ENCODE peak calls at places on chromosomes 5 and 9, in four cellular contexts. C, N, Y and F are unnamed samples.

GRCh38 chr5:133687212-133688051 is 75.1 kb upstream of the FSTL4 start:
- DNase-seq in N (no peak), Y (no peak), C (no peak), F (no peak)

GRCh38 chr5:151587796-151588606 is 3.1 kb downstream of the FAT2 start:
- DNase-seq in N (no peak), Y (no peak), C (no peak), F (no peak)

GRCh38 chr9:136564379-136564988 is 18.6 kb upstream of the NOTCH1 start:
- DNase-seq in Y (peak; percentile 66), C (no peak), N (peak; percentile 52), F (peak; percentile 65)

GRCh38 chr5:54990751-54991349 is 5.5 kb upstream of the ESM1 start:
- DNase-seq in Y (no peak), N (no peak), C (peak; percentile 30), F (peak; percentile 39)

GRCh38 chr5:4058899-4059298 is 463.3 kb downstream of the IRX1 start:
- DNase-seq in N (no peak), C (no peak), Y (no peak), F (no peak)

GRCh38 chr5:92906798-92907380 is 674.1 kb downstream of the NR2F1-AS1 start:
- DNase-seq in C (no peak), Y (no peak), N (no peak), F (no peak)

GRCh38 chr5:120137582-120137981 is 326.5 kb upstream of the PRR16 start:
- DNase-seq in C (no peak), Y (no peak), N (no peak), F (no peak)

GRCh38 chr5:81688215-81688614 is 62.7 kb downstream of the SSBP2 start:
- DNase-seq in Y (no peak), N (no peak), C (no peak), F (no peak)

GRCh38 chr5:130198927-130199326 is 294.7 kb downstream of the CHSY3 start:
- DNase-seq in C (peak; percentile 1), N (no peak), Y (no peak), F (peak; percentile 18)

GRCh38 chr5:39503148-39503547 is 78.4 kb upstream of the DAB2 start:
- DNase-seq in Y (no peak), C (no peak), N (peak; percentile 45), F (no peak)

GRCh38 chr5:168039485-168040005 is 251.9 kb upstream of the WWC1 start:
- DNase-seq in C (no peak), N (no peak), Y (no peak), F (no peak)

GRCh38 chr5:13553896-13554295 is 390.6 kb downstream of the DNAH5 start:
- DNase-seq in C (no peak), Y (no peak), N (no peak), F (peak; percentile 21)

GRCh38 chr9:129494113-129494789 is 126.7 kb downstream of the C9orf50 start:
- DNase-seq in C (no peak), Y (no peak), N (peak; percentile 56), F (no peak)

GRCh38 chr9:6664204-6664683 is 18.7 kb upstream of the GLDC start:
- DNase-seq in N (no peak), Y (no peak), C (no peak), F (no peak)

GRCh38 chr9:16627967-16628366 is 242.5 kb downstream of the BNC2 start:
- DNase-seq in C (peak; percentile 88), Y (no peak), N (peak; percentile 23), F (peak; percentile 94)
- H3K4me3 ChIP-seq in C (peak overlapping the region; percentile 43), Y (no peak overlapping the region), N (no peak overlapping the region), F (no peak overlapping the region)

GRCh38 chr5:126516133-126516532 is 78.9 kb downstream of the ALDH7A1 start:
- DNase-seq in N (no peak), C (peak; percentile 61), Y (no peak), F (no peak)

GRCh38 chr5:126513703-126514102 is 81.3 kb downstream of the ALDH7A1 start:
- DNase-seq in Y (no peak), C (no peak), N (no peak), F (no peak)

GRCh38 chr5:126514159-126515141 is 80.6 kb downstream of the ALDH7A1 start:
- DNase-seq in Y (no peak), C (no peak), N (no peak), F (peak; percentile 73)

GRCh38 chr5:126516852-126517251 is 78.2 kb downstream of the ALDH7A1 start:
- DNase-seq in Y (no peak), N (no peak), C (no peak), F (no peak)

DNA sequence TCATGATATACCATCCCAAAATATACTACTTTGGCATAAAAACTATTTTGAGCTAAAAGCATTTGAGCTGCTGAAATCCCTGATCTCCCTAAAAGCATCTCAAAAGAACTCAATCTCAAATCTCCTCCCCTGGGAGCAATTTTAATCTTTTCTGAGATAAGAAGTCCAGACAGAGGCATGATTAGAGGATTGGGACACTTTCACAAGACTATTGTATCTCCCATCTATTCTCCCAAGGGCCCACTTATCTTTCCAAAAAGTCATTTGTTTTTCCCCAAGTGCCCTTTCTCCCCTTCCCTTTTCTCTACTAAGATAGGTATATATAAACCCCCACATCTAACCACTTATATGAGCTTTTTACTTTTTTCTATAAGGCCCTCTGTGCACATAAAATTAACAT is 79.7 kb downstream of the ALDH7A1 start:
- DNase-seq in Y (no peak), C (no peak), N (no peak), F (no peak)
- H3K27ac ChIP-seq in Y (peak overlapping the region; percentile 89), C (no peak overlapping the region), N (no peak overlapping the region), F (peak overlapping the region; percentile 7)

GRCh38 chr9:77016526-77017504 is 2.6 kb upstream of the FOXB2 start:
- DNase-seq in Y (no peak), N (no peak), C (no peak), F (no peak)
- H3K27me3 ChIP-seq in Y (peaks cover 16% of the 10 kb centered on the region), N (peaks cover 96% of the 10 kb centered on the region), C (peaks cover 93% of the 10 kb centered on the region), F (peaks cover 97% of the 10 kb centered on the region)

GRCh38 chr9:133144142-133144886 is 19.4 kb downstream of the GBGT1 start:
- DNase-seq in Y (no peak), C (no peak), N (peak; percentile 91), F (peak; percentile 27)
- H3K4me3 ChIP-seq in Y (peak overlapping the region; percentile 30), C (peak overlapping the region; percentile 49), N (peak overlapping the region; percentile 29), F (peak overlapping the region; percentile 48)

GRCh38 chr5:77355074-77355473 is 137.0 kb downstream of the WDR41 start:
- DNase-seq in Y (no peak), N (no peak), C (no peak), F (no peak)
- H3K27ac ChIP-seq in Y (no peak overlapping the region), N (no peak overlapping the region), C (no peak overlapping the region), F (no peak overlapping the region)

GRCh38 chr9:131032384-131032783 is 23.4 kb downstream of the LAMC3 start:
- DNase-seq in Y (no peak), C (no peak), N (no peak), F (no peak)
- H3K27me3 ChIP-seq in Y (no peaks in the 10 kb centered on the region), C (peaks cover 41% of the 10 kb centered on the region), N (no peaks in the 10 kb centered on the region), F (peaks cover 55% of the 10 kb centered on the region)

DNA sequence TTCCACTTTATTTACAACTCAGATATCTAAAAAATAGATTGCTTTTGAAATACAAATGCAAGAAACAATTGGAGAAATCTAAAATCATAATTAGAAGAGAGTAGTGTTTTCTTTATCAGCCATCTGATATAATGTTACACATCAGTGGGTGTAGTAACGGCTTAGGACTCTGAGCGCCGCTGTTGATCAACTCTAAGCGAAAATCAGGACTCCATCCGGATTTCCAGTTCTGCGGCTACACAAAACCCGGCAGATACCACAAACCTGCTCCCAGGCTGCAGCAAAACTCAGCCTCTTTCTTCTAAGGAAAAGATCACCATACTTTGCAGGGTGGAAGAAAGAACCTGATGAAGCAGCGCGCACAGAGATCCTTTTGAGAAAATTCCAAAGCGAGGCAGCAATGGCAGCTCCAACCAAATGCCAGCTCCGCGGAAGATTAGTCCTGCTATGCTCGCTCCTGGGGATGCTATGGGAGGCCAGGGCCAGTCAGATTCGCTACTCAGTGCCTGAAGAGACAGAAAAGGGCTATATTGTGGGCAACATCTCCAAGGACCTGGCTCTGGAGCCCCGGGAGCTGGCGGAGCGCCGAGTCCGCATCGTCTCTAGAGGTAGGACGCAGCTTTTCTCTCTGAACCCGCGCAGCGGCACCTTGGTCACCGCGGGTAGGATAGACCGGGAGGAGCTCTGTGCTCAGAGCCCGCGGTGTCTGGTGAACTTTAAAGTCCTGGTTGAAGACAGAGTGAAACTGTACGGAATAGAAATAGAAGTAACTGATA is at the start of gene PCDHGA9:
- DNase-seq in Y (no peak), C (no peak), N (no peak), F (peak; percentile 24)
- H3K4me3 ChIP-seq in Y (no peak within 1 kb of the TSS), C (peak within 1 kb of the TSS; percentile 45), N (no peak within 1 kb of the TSS), F (peak within 1 kb of the TSS; percentile 22)

DNA sequence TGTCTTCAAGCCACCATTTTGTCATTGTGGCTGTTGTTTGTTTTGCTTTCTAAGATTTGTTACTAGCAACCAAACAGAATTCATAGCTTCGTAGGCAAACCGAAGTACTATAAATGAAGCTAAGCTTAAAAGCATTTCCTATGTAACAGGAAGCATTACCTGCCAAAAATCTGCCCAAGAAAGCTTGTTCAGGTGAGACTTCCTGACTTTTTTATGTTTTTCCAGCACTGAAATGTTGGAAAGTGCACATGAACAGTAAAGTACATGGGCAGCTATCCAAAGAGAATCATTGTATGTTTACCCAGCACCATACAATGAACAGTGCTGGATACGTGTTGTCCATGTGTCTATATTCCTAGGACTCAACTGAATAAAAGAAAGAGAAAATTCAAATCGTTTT is 247.1 kb downstream of the NFIB start:
- DNase-seq in C (no peak), N (no peak), Y (no peak), F (no peak)
- H3K27ac ChIP-seq in C (no peak overlapping the region), N (no peak overlapping the region), Y (no peak overlapping the region), F (no peak overlapping the region)

DNA sequence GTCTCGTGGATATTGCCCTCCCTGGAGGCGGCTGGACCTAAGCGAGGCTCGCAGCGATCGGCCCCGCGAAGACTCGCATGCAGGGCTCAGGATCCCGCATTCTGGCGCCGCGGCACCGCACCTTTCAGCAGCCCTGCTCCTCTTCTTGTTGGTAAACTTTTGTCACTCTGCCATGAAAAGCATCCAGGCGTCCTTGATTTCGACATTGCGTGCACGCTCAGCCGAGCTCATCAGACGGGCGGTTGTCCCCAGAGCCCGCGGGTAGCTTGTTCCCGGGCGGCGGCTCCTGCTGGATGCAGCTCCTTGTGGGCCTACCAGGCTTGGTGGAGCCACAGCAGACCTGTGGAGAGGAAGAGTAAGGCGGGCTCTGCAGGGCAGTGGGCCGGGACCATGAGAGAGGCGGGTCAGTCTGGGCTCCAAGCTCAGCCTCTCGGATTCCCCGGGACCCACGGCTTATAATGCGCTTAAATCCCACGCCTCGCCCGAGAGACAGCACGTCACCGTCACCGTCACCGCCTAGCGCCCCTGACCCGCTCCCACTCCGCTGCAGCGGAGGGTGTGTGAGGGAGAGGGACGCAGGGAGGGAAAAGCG is 1.8 kb upstream of the ANKRD18A start:
- DNase-seq in N (peak; percentile 52), C (no peak), Y (no peak), F (no peak)
- H3K27me3 ChIP-seq in N (peaks cover 6% of the 10 kb centered on the region), C (peaks cover 43% of the 10 kb centered on the region), Y (no peaks in the 10 kb centered on the region), F (peaks cover 41% of the 10 kb centered on the region)